ENCODE peak calls at places on chromosomes 12 and 14, in nine cellular contexts. W, M, Q, L, F, P, D, I and G are unnamed samples.
A peak's percentile ranks its signal among the peaks of the same experiment; 100 is the strongest.

GRCh38 chr14:33564774-33565630 is 385.9 kb downstream of the EGLN3 start:
- DNase-seq in W (no peak), M (peak; percentile 18), Q (peak; percentile 28), L (no peak), F (no peak), P (no peak), D (peak; percentile 41), I (no peak), G (peak; percentile 45)

GRCh38 chr12:117658226-117658625 is 296.8 kb upstream of the NOS1 start:
- DNase-seq in W (no peak), M (no peak), Q (no peak), L (no peak), F (no peak), P (no peak), D (no peak), I (no peak), G (no peak)

GRCh38 chr12:9674226-9674590 is 4.7 kb downstream of the CLEC2D start:
- DNase-seq in W (peak; percentile 44), M (no peak), Q (no peak), L (no peak), F (no peak), P (no peak), D (no peak), I (peak; percentile 31), G (no peak)

GRCh38 chr14:76812093-76812421 is 625 bp downstream of the ANGEL1 start:
- DNase-seq in W (peak; percentile 37), M (peak; percentile 45), Q (no peak), L (no peak), F (no peak), P (no peak), D (no peak), I (no peak), G (no peak)

GRCh38 chr14:23482814-23483128 is 13.3 kb downstream of the NGDN start:
- DNase-seq in W (no peak), M (no peak), Q (no peak), L (peak; percentile 57), F (no peak), P (no peak), D (no peak), I (no peak), G (no peak)

GRCh38 chr12:40171501-40171900 is 53.3 kb upstream of the LRRK2 start:
- DNase-seq in W (no peak), M (no peak), Q (no peak), L (no peak), F (no peak), P (peak; percentile 18), D (peak; percentile 35), I (no peak), G (no peak)

GRCh38 chr14:78157855-78158436 is 12.2 kb upstream of the NRXN3 start:
- DNase-seq in W (no peak), M (no peak), Q (no peak), L (peak; percentile 41), F (no peak), P (peak; percentile 17), D (peak; percentile 22), I (no peak), G (no peak)

GRCh38 chr14:36665887-36666415 is 4.3 kb downstream of the PAX9 start:
- DNase-seq in W (no peak), M (no peak), Q (no peak), L (no peak), F (no peak), P (no peak), D (no peak), I (no peak), G (no peak)

GRCh38 chr12:19431407-19432308 is 7.6 kb upstream of the AEBP2 start:
- DNase-seq in W (no peak), M (peak; percentile 25), Q (peak; percentile 26), L (no peak), F (no peak), P (peak; percentile 67), D (peak; percentile 64), I (no peak), G (peak; percentile 40)

GRCh38 chr14:104094709-104095425 is 9.4 kb downstream of the ASPG start:
- DNase-seq in W (peak; percentile 81), M (peak; percentile 86), Q (no peak), L (peak; percentile 94), F (peak; percentile 78), P (peak; percentile 14), D (peak; percentile 28), I (peak; percentile 61), G (no peak)

GRCh38 chr14:63659726-63660125 is 18.1 kb upstream of the WDR89 start:
- DNase-seq in W (no peak), M (no peak), Q (no peak), L (no peak), F (no peak), P (no peak), D (no peak), I (no peak), G (no peak)

GRCh38 chr12:74365178-74365964 is 172.3 kb upstream of the ATXN7L3B start:
- DNase-seq in W (no peak), M (peak; percentile 5), Q (no peak), L (peak; percentile 9), F (peak; percentile 22), P (peak; percentile 42), D (peak; percentile 68), I (no peak), G (no peak)

GRCh38 chr12:3644103-3644502 is 108.8 kb downstream of the CRACR2A start:
- DNase-seq in W (no peak), M (no peak), Q (peak; percentile 10), L (no peak), F (no peak), P (no peak), D (no peak), I (no peak), G (no peak)

GRCh38 chr14:22386924-22387775 is 201.9 kb downstream of the DAD1 start:
- DNase-seq in W (peak; percentile 67), M (peak; percentile 79), Q (peak; percentile 7), L (peak; percentile 85), F (peak; percentile 57), P (no peak), D (peak; percentile 72), I (no peak), G (peak; percentile 52)

GRCh38 chr14:75084513-75084912 is 15.1 kb downstream of the ZC2HC1C start:
- DNase-seq in W (peak; percentile 24), M (no peak), Q (no peak), L (no peak), F (no peak), P (no peak), D (no peak), I (no peak), G (no peak)

GRCh38 chr12:52156757-52157565 is 34.9 kb downstream of the KRT80 start:
- DNase-seq in W (peak; percentile 83), M (peak; percentile 78), Q (peak; percentile 29), L (peak; percentile 83), F (peak; percentile 83), P (no peak), D (peak; percentile 48), I (peak; percentile 62), G (no peak)

GRCh38 chr14:68361231-68361630 is 431.6 kb downstream of the ZFP36L1 start:
- DNase-seq in W (no peak), M (no peak), Q (no peak), L (no peak), F (no peak), P (peak; percentile 54), D (peak; percentile 72), I (no peak), G (peak; percentile 52)

GRCh38 chr12:111728795-111729194 is 37.9 kb upstream of the ALDH2 start:
- DNase-seq in W (no peak), M (no peak), Q (no peak), L (no peak), F (no peak), P (no peak), D (no peak), I (no peak), G (no peak)

GRCh38 chr12:98698603-98699463 is 53.7 kb downstream of the APAF1 start:
- DNase-seq in W (peak; percentile 34), M (peak; percentile 53), Q (peak; percentile 55), L (peak; percentile 65), F (peak; percentile 51), P (peak; percentile 37), D (peak; percentile 75), I (no peak), G (no peak)

GRCh38 chr12:23352670-23353069 is 596.8 kb downstream of the SOX5 start:
- DNase-seq in W (no peak), M (no peak), Q (no peak), L (no peak), F (no peak), P (no peak), D (no peak), I (no peak), G (no peak)

GRCh38 chr12:121230538-121230907 is 20.6 kb downstream of the P2RX4 start:
- DNase-seq in W (no peak), M (no peak), Q (no peak), L (no peak), F (no peak), P (no peak), D (no peak), I (no peak), G (no peak)

GRCh38 chr12:96326628-96327227 is 73.5 kb downstream of the CDK17 start:
- DNase-seq in W (no peak), M (no peak), Q (no peak), L (no peak), F (no peak), P (no peak), D (no peak), I (no peak), G (no peak)

GRCh38 chr14:23365353-23366162 is 586 bp upstream of the EFS start:
- DNase-seq in W (no peak), M (no peak), Q (no peak), L (peak; percentile 88), F (peak; percentile 64), P (no peak), D (no peak), I (no peak), G (no peak)

GRCh38 chr12:19201653-19202052 is 72.1 kb downstream of the PLEKHA5 start:
- DNase-seq in W (no peak), M (no peak), Q (no peak), L (no peak), F (no peak), P (peak; percentile 58), D (peak; percentile 45), I (no peak), G (no peak)

GRCh38 chr12:95336387-95337067 is 118.9 kb downstream of the VEZT start:
- DNase-seq in W (peak; percentile 66), M (no peak), Q (peak; percentile 87), L (peak; percentile 91), F (peak; percentile 78), P (peak; percentile 71), D (peak; percentile 83), I (no peak), G (no peak)

GRCh38 chr14:95156153-95156764 is 1.1 kb downstream of the DICER1 start:
- DNase-seq in W (no peak), M (no peak), Q (no peak), L (no peak), F (no peak), P (no peak), D (peak; percentile 33), I (no peak), G (no peak)

GRCh38 chr12:5660271-5660670 is 228.4 kb downstream of the NTF3 start:
- DNase-seq in W (no peak), M (no peak), Q (no peak), L (no peak), F (no peak), P (no peak), D (no peak), I (no peak), G (no peak)

GRCh38 chr12:132167610-132168310 is 23.5 kb downstream of the NOC4L start:
- DNase-seq in W (no peak), M (no peak), Q (peak; percentile 53), L (no peak), F (no peak), P (no peak), D (peak; percentile 53), I (no peak), G (no peak)

GRCh38 chr12:127306604-127307215 is 960.3 kb upstream of the TMEM132C start:
- DNase-seq in W (no peak), M (no peak), Q (no peak), L (no peak), F (no peak), P (peak; percentile 41), D (peak; percentile 53), I (no peak), G (peak; percentile 59)

GRCh38 chr12:62472472-62472871 is 5.8 kb downstream of the MON2 start:
- DNase-seq in W (no peak), M (no peak), Q (no peak), L (no peak), F (no peak), P (no peak), D (no peak), I (no peak), G (no peak)

GRCh38 chr12:129887047-129887568 is 16.7 kb downstream of the TMEM132D start:
- DNase-seq in W (no peak), M (no peak), Q (peak; percentile 96), L (no peak), F (no peak), P (no peak), D (no peak), I (no peak), G (no peak)